ENCODE peak calls at places on chromosomes 7 and 10, in ten cellular contexts. V is occipital lobe; R is stimulated activated CD8-positive, alpha-beta memory T cell treated with anti-CD3 and anti-CD28 coated beads, Interleukin-4, amount 100 ng/mL, for 48 hours; A is AG09309; F is retina; Y is effector CD4-positive, alpha-beta T cell; O is T-helper 9 cell; M is uterus; H is left lung; G is GM04504. U is an unnamed sample.

GRCh38 chr7:74013539-74014272 is 14.3 kb upstream of the ELN start:
- DNase-seq in V (no peak), R (no peak), A (no peak), F (no peak), Y (no peak), O (no peak), M (peak), H (no peak), G (no peak), U (no peak)

GRCh38 chr10:8034666-8035640 is 19.5 kb upstream of the GATA3 start:
- DNase-seq in V (no peak), R (peak), A (no peak), F (peak), Y (no peak), O (no peak), M (no peak), H (peak), G (no peak), U (no peak)

GRCh38 chr10:84424731-84425165 is 96.4 kb downstream of the CCSER2 start:
- DNase-seq in V (peak), R (peak), A (peak), F (peak), Y (no peak), O (no peak), M (peak), H (no peak), G (peak), U (peak)

GRCh38 chr10:83983578-83984255 is 155.6 kb upstream of the GHITM start:
- DNase-seq in V (no peak), R (no peak), A (no peak), F (peak), Y (no peak), O (no peak), M (no peak), H (no peak), G (peak), U (peak)

GRCh38 chr10:49083256-49083655 is 32.1 kb downstream of the VSTM4 start:
- DNase-seq in V (no peak), R (no peak), A (no peak), F (peak), Y (no peak), O (no peak), M (peak), H (no peak), G (no peak), U (no peak)

GRCh38 chr10:112526906-112527305 is 79.9 kb downstream of the VTI1A start:
- DNase-seq in V (no peak), R (no peak), A (no peak), F (peak), Y (no peak), O (no peak), M (no peak), H (no peak), G (no peak), U (no peak)

GRCh38 chr10:72087392-72087968 is 871 bp downstream of the SPOCK2 start:
- DNase-seq in V (no peak), R (peak), A (no peak), F (peak), Y (peak), O (peak), M (no peak), H (no peak), G (no peak), U (no peak)

GRCh38 chr7:72053273-72053672 is 358.9 kb downstream of the CALN1 start:
- DNase-seq in V (no peak), R (no peak), A (no peak), F (no peak), Y (no peak), O (no peak), M (no peak), H (no peak), G (no peak), U (no peak)

GRCh38 chr10:14659626-14660196 is 115.0 kb downstream of the FAM107B start:
- DNase-seq in V (no peak), R (peak), A (no peak), F (no peak), Y (peak), O (no peak), M (no peak), H (peak), G (no peak), U (no peak)

GRCh38 chr7:156944876-156945275 is 4.6 kb upstream of the NOM1 start:
- DNase-seq in V (no peak), R (no peak), A (no peak), F (no peak), Y (no peak), O (no peak), M (no peak), H (no peak), G (no peak), U (no peak)

GRCh38 chr10:50605280-50606270 is 18.2 kb downstream of the SGMS1 start:
- DNase-seq in V (no peak), R (no peak), A (peak), F (no peak), Y (no peak), O (no peak), M (peak), H (no peak), G (peak), U (peak)

GRCh38 chr7:43481905-43482678 is 100.8 kb upstream of the STK17A start:
- DNase-seq in V (peak), R (no peak), A (no peak), F (no peak), Y (no peak), O (no peak), M (no peak), H (no peak), G (no peak), U (peak)

GRCh38 chr10:125014984-125015944 is 73.3 kb downstream of the ZRANB1 start:
- DNase-seq in V (no peak), R (peak), A (no peak), F (no peak), Y (no peak), O (no peak), M (no peak), H (peak), G (no peak), U (no peak)

GRCh38 chr7:74612015-74612829 is 45.3 kb upstream of the GTF2I start:
- DNase-seq in V (no peak), R (no peak), A (no peak), F (peak), Y (no peak), O (no peak), M (no peak), H (peak), G (no peak), U (peak)

GRCh38 chr10:32956365-32957197 is 1.4 kb downstream of the ITGB1 start:
- DNase-seq in V (no peak), R (no peak), A (no peak), F (peak), Y (no peak), O (no peak), M (no peak), H (no peak), G (no peak), U (no peak)

GRCh38 chr7:106620681-106621080 is 40.3 kb downstream of the CCDC71L start:
- DNase-seq in V (no peak), R (no peak), A (no peak), F (no peak), Y (no peak), O (no peak), M (no peak), H (no peak), G (no peak), U (no peak)

GRCh38 chr7:131221061-131221460 is 106.6 kb upstream of the MKLN1 start:
- DNase-seq in V (no peak), R (no peak), A (no peak), F (no peak), Y (no peak), O (no peak), M (no peak), H (no peak), G (no peak), U (no peak)

GRCh38 chr7:73683056-73683915 is at the start of the genes BUD23 and DNAJC30:
- DNase-seq in V (peak), R (peak), A (peak), F (peak), Y (peak), O (peak), M (peak), H (peak), G (peak), U (peak)

GRCh38 chr7:149861728-149862045 is 12.1 kb upstream of the ATP6V0E2 start:
- DNase-seq in V (no peak), R (no peak), A (no peak), F (no peak), Y (no peak), O (no peak), M (peak), H (no peak), G (no peak), U (no peak)

GRCh38 chr7:155230169-155230593 is 67.5 kb upstream of the INSIG1 start:
- DNase-seq in V (peak), R (no peak), A (peak), F (peak), Y (no peak), O (no peak), M (no peak), H (no peak), G (peak), U (peak)

GRCh38 chr10:123744226-123744536 is 78.0 kb downstream of the GPR26 start:
- DNase-seq in V (no peak), R (no peak), A (no peak), F (no peak), Y (no peak), O (no peak), M (no peak), H (no peak), G (no peak), U (no peak)

GRCh38 chr10:109037978-109038377 is 885.3 kb downstream of the XPNPEP1 start:
- DNase-seq in V (no peak), R (no peak), A (no peak), F (no peak), Y (no peak), O (no peak), M (no peak), H (no peak), G (no peak), U (no peak)

GRCh38 chr7:376306-376969 is 86.5 kb downstream of the FOXL3 start:
- DNase-seq in V (no peak), R (peak), A (no peak), F (no peak), Y (no peak), O (no peak), M (peak), H (peak), G (no peak), U (peak)

GRCh38 chr7:158702944-158703343 is 1.7 kb downstream of the NCAPG2 start:
- DNase-seq in V (no peak), R (no peak), A (no peak), F (no peak), Y (no peak), O (no peak), M (no peak), H (no peak), G (no peak), U (peak)

GRCh38 chr7:72465521-72465920 is 53.4 kb upstream of the CALN1 start:
- DNase-seq in V (no peak), R (no peak), A (no peak), F (no peak), Y (no peak), O (no peak), M (no peak), H (no peak), G (no peak), U (no peak)

GRCh38 chr10:100993986-100994708 is 5.5 kb upstream of the LZTS2 start:
- DNase-seq in V (no peak), R (no peak), A (no peak), F (peak), Y (no peak), O (no peak), M (no peak), H (no peak), G (no peak), U (peak)

GRCh38 chr10:132616170-132616994 is 78.8 kb downstream of the INPP5A start:
- DNase-seq in V (no peak), R (peak), A (no peak), F (no peak), Y (peak), O (peak), M (peak), H (peak), G (no peak), U (no peak)

GRCh38 chr7:151599401-151600227 is 79.9 kb upstream of the RHEB start:
- DNase-seq in V (no peak), R (peak), A (peak), F (no peak), Y (no peak), O (no peak), M (peak), H (no peak), G (peak), U (peak)

GRCh38 chr10:121617176-121617575 is 18.9 kb upstream of the FGFR2 start:
- DNase-seq in V (peak), R (no peak), A (no peak), F (no peak), Y (no peak), O (no peak), M (no peak), H (no peak), G (no peak), U (no peak)